ENCODE peak calls at places on chromosome 15, in eight cellular contexts. Y, H, T, S, Q, M, N and Z are unnamed samples.

GRCh38 chr15:89799011-89799924 is 15.4 kb downstream of the ANPEP start:
- DNase-seq in S (no peak), M (no peak), Q (no peak), H (no peak), Y (no peak), T (no peak), N (no peak), Z (peak)

GRCh38 chr15:80861776-80862175 is 82.6 kb downstream of the CEMIP start:
- DNase-seq in Q (peak), H (no peak), Y (no peak), M (peak), N (peak), S (no peak), T (no peak), Z (no peak)

GRCh38 chr15:97566957-97567356 is 393.5 kb upstream of the ARRDC4 start:
- DNase-seq in N (no peak), T (no peak), H (peak), Y (no peak), S (no peak), M (peak), Q (no peak), Z (no peak)

GRCh38 chr15:21267686-21268395 is 172.5 kb downstream of the POTEB3 start:
- DNase-seq in S (no peak), M (no peak), N (no peak), T (no peak), Q (no peak), Y (no peak), H (no peak), Z (no peak)

GRCh38 chr15:66014639-66015182 is 145.4 kb downstream of the RAB11A start:
- DNase-seq in S (no peak), Y (no peak), T (no peak), M (no peak), Q (no peak), H (no peak), N (no peak), Z (no peak)

GRCh38 chr15:64461577-64462162 is 1.3 kb downstream of the ZNF609 start:
- DNase-seq in H (peak), Q (no peak), N (peak), T (no peak), Y (no peak), M (no peak), S (no peak), Z (peak)

GRCh38 chr15:44796508-44796907 is 60.2 kb downstream of the TRIM69 start:
- DNase-seq in T (no peak), Q (no peak), N (no peak), H (no peak), S (no peak), M (no peak), Y (no peak), Z (no peak)

GRCh38 chr15:80866936-80867335 is 87.8 kb downstream of the CEMIP start:
- DNase-seq in N (no peak), Y (no peak), Q (no peak), S (no peak), T (no peak), H (no peak), M (no peak), Z (no peak)

GRCh38 chr15:64070965-64071851 is 22.4 kb downstream of the CIAO2A start:
- DNase-seq in T (peak), S (peak), H (peak), Q (no peak), N (peak), Y (no peak), M (peak), Z (peak)

GRCh38 chr15:91469627-91470567 is 369.8 kb downstream of the SV2B start:
- DNase-seq in N (no peak), Y (peak), H (no peak), Q (no peak), S (no peak), T (no peak), M (no peak), Z (no peak)

GRCh38 chr15:34367128-34368081 is at the start of gene LPCAT4:
- DNase-seq in H (peak), M (peak), N (peak), T (peak), Y (peak), Q (peak), S (peak), Z (peak)

GRCh38 chr15:83285979-83286553 is 1.6 kb upstream of the BNC1 start:
- DNase-seq in T (peak), Q (no peak), H (peak), Y (no peak), M (peak), S (no peak), N (peak), Z (peak)

GRCh38 chr15:33623010-33623409 is 312.2 kb downstream of the RYR3 start:
- DNase-seq in N (no peak), M (no peak), Y (no peak), H (no peak), Q (no peak), T (no peak), S (no peak), Z (no peak)

GRCh38 chr15:65801229-65801813 is 9.2 kb upstream of the DENND4A start:
- DNase-seq in Y (no peak), Q (no peak), M (no peak), T (no peak), H (no peak), S (no peak), N (no peak), Z (no peak)

GRCh38 chr15:73753250-73754130 is at the start of gene INSYN1:
- DNase-seq in N (peak), Q (peak), H (no peak), T (no peak), S (no peak), Y (peak), M (no peak), Z (peak)

GRCh38 chr15:79969175-79969574 is 1.8 kb downstream of the BCL2A1 start:
- DNase-seq in M (no peak), S (no peak), N (no peak), T (no peak), Q (no peak), H (no peak), Y (no peak), Z (no peak)

GRCh38 chr15:62895905-62896316 is 146.6 kb upstream of the TPM1 start:
- DNase-seq in T (no peak), Y (no peak), Q (no peak), S (no peak), N (peak), M (peak), H (peak), Z (no peak)

GRCh38 chr15:77033729-77034619 is 36.9 kb downstream of the TSPAN3 start:
- DNase-seq in N (no peak), H (no peak), S (peak), Q (no peak), Y (no peak), M (no peak), T (no peak), Z (peak)

GRCh38 chr15:100234158-100235029 is 107.4 kb downstream of the ADAMTS17 start:
- DNase-seq in N (peak), T (no peak), Q (peak), M (peak), Y (no peak), S (no peak), H (no peak), Z (no peak)

GRCh38 chr15:74328331-74329056 is 39.0 kb downstream of the CYP11A1 start:
- DNase-seq in S (no peak), N (no peak), Q (no peak), Y (no peak), H (no peak), M (no peak), T (no peak), Z (no peak)

GRCh38 chr15:26838742-26839460 is 28.0 kb upstream of the GABRA5 start:
- DNase-seq in T (no peak), N (no peak), S (no peak), Y (no peak), Q (no peak), H (no peak), M (no peak), Z (no peak)

GRCh38 chr15:88911766-88912118 is 1.4 kb downstream of the MFGE8 start:
- DNase-seq in N (peak), Y (no peak), M (peak), H (no peak), Q (peak), T (no peak), S (no peak), Z (peak)

GRCh38 chr15:51265037-51265555 is 73.3 kb downstream of the CYP19A1 start:
- DNase-seq in Q (no peak), Y (no peak), M (no peak), T (no peak), S (no peak), N (no peak), H (no peak), Z (peak)

GRCh38 chr15:90870354-90871096 is 2.1 kb downstream of the FURIN start:
- DNase-seq in N (peak), Q (no peak), T (no peak), Y (no peak), H (peak), S (no peak), M (peak), Z (no peak)

GRCh38 chr15:35963316-35963715 is 417.4 kb upstream of the DPH6 start:
- DNase-seq in S (no peak), H (no peak), N (no peak), Q (no peak), Y (no peak), T (no peak), M (peak), Z (no peak)

GRCh38 chr15:40933520-40933904 is 4.4 kb downstream of the DLL4 start:
- DNase-seq in N (no peak), Y (no peak), H (no peak), S (no peak), Q (no peak), T (no peak), M (no peak), Z (peak)

GRCh38 chr15:67836955-67837354 is 2.9 kb downstream of the RNU6-1 start:
- DNase-seq in Y (no peak), Q (no peak), T (no peak), S (no peak), M (no peak), N (no peak), H (no peak), Z (peak)

GRCh38 chr15:67834593-67835348 is 5.1 kb downstream of the RNU6-1 start:
- DNase-seq in S (no peak), N (no peak), Q (no peak), T (no peak), M (no peak), Y (no peak), H (no peak), Z (peak)

GRCh38 chr15:67835349-67836133 is 4.3 kb downstream of the RNU6-1 start:
- DNase-seq in M (no peak), Y (no peak), T (no peak), Q (no peak), S (no peak), H (no peak), N (no peak), Z (peak)

GRCh38 chr15:67836134-67836455 is 3.8 kb downstream of the RNU6-1 start:
- DNase-seq in Y (no peak), T (no peak), H (no peak), M (no peak), S (no peak), Q (no peak), N (no peak), Z (peak)

DNA sequence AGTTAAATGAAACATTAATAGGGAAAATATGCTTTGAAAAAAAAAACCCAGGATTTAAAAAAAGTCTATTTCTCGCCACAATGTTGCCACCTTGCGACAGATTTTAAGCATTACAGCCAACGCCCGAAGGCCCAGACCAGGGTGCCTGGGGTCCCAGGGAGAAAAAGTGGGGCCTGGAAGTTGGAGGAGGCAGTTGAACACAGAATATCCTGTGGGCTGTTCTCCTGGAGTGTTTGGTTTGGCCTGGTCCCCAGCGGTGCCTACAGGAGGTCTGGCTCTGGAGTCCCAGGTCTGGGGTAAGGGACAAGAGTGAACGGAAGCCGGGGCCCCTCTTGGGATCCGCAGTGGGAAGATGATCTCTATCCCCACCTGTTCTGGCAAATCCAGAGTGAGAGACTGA is 3.4 kb downstream of the RNU6-1 start:
- DNase-seq in H (peak), T (no peak), Q (peak), Y (no peak), M (peak), N (no peak), S (no peak), Z (peak)
- TF ChIP-seq CTCF in H (peak), T (peak), Q (peak), Y (peak), M (peak), N (peak), S (peak), Z (peak)

GRCh38 chr15:56608140-56608778 is 125.0 kb downstream of the ZNF280D start:
- DNase-seq in Y (no peak), N (peak), Q (no peak), M (no peak), S (no peak), H (no peak), T (no peak), Z (no peak)

GRCh38 chr15:56608993-56609392 is 124.3 kb downstream of the ZNF280D start:
- DNase-seq in S (no peak), Y (no peak), N (no peak), H (no peak), T (no peak), Q (no peak), M (no peak), Z (no peak)

GRCh38 chr15:56617628-56618027 is 115.7 kb downstream of the ZNF280D start:
- DNase-seq in Y (no peak), M (no peak), S (no peak), T (no peak), H (no peak), N (no peak), Q (no peak), Z (no peak)

GRCh38 chr15:56616551-56616950 is 116.8 kb downstream of the ZNF280D start:
- DNase-seq in H (no peak), Q (no peak), T (no peak), S (no peak), Y (no peak), N (no peak), M (no peak), Z (no peak)

GRCh38 chr15:56613826-56614225 is 119.5 kb downstream of the ZNF280D start:
- DNase-seq in Y (no peak), H (no peak), S (no peak), Q (no peak), N (no peak), T (no peak), M (no peak), Z (no peak)
- TF ChIP-seq CTCF in Y (no peak), H (no peak), S (no peak), Q (no peak), N (no peak), T (no peak), M (no peak), Z (no peak)

DNA sequence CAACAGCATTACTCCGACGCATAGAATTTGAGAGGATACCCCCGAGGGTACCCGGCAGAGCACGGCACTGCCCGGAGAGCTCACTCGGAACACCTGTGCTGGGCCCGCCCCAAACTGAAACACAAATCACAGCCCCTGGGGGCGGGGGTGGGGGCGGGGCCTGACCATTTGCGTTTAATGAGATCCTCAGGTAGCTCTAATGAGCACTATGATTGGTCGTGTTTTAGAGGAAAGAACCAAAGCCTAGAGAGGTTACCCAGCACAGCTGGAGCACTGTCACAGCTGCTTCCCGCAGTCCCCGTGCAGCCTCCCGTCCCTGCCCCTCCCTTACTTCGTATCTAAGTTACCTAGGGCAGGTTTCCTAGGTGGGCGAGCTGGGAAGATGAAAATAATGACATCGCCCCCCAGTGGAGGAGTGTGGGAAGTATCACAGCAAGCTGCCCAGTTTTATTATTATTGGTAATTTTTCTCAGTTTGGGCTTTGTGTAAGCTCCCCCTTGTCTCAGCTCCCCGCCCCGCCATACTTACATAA is 187.1 kb downstream of the PDE8A start:
- DNase-seq in H (peak), M (peak), Y (no peak), T (no peak), N (peak), Q (no peak), S (peak), Z (peak)
- TF ChIP-seq CTCF in H (peak), M (peak), Y (peak), T (peak), N (peak), Q (peak), S (peak), Z (peak)

GRCh38 chr15:25056484-25057429 is 102.0 kb downstream of the SNRPN start:
- DNase-seq in N (no peak), Y (peak), Q (no peak), T (no peak), M (no peak), S (peak), H (no peak), Z (peak)
- TF ChIP-seq CTCF in N (no peak), Y (no peak), Q (no peak), T (no peak), M (no peak), S (no peak), H (no peak), Z (no peak)

DNA sequence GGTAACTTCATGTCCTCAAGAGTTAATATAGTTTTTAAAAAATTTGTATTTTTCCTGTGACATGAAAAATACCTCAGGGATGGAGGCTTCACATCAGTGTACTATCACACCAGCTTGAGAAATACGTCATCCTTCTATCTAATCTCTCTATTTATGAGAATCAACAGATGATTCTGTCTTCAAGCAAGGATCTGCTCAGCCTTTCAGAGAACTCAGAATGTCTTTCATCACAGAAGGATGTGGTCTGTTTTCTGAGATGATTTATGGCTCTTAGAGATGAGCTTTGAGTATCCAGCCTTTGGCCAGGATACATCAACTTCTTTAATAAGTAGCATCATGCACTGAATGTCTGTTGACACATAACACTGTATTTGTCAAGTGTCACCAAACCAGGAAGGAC is 193.9 kb downstream of the DTWD1 start:
- DNase-seq in S (no peak), Y (no peak), H (no peak), T (no peak), M (no peak), N (no peak), Q (no peak), Z (no peak)
- TF ChIP-seq CTCF in S (no peak), Y (no peak), H (no peak), T (no peak), M (no peak), N (no peak), Q (no peak), Z (no peak)

GRCh38 chr15:92629975-92630626 is 25.5 kb downstream of the FAM174B start:
- DNase-seq in H (peak), M (no peak), Y (no peak), N (no peak), S (no peak), Q (no peak), T (no peak), Z (no peak)
- TF ChIP-seq CTCF in H (no peak), M (no peak), Y (no peak), N (no peak), S (no peak), Q (no peak), T (no peak), Z (no peak)